ENCODE peak calls at places on chromosomes 13 and 19, in nine cellular contexts. One of them, this sample, is unnamed.

GRCh38 chr13:113426591-113426986 is 26.7 kb downstream of the ADPRHL1 start:
- DNase-seq in tibial nerve: no peak
- DNase-seq in fibroblast of pulmonary artery: no peak
- DNase-seq in pancreas: no peak
- DNase-seq in cardiac muscle cell: no peak
- DNase-seq in HFFc6: no peak
- DNase-seq in neural progenitor cell: peak
- DNase-seq in AG04450: no peak
- DNase-seq in breast epithelium: no peak
- DNase-seq in this sample: no peak

GRCh38 chr13:46756977-46757376 is 40.0 kb downstream of the ESD start:
- DNase-seq in tibial nerve: no peak
- DNase-seq in fibroblast of pulmonary artery: peak
- DNase-seq in pancreas: no peak
- DNase-seq in cardiac muscle cell: peak
- DNase-seq in HFFc6: peak
- DNase-seq in neural progenitor cell: no peak
- DNase-seq in AG04450: no peak
- DNase-seq in breast epithelium: no peak
- DNase-seq in this sample: no peak

GRCh38 chr19:44624840-44625354 is 11.5 kb downstream of the IGSF23 start:
- DNase-seq in tibial nerve: no peak
- DNase-seq in fibroblast of pulmonary artery: no peak
- DNase-seq in pancreas: no peak
- DNase-seq in cardiac muscle cell: no peak
- DNase-seq in HFFc6: no peak
- DNase-seq in neural progenitor cell: no peak
- DNase-seq in AG04450: no peak
- DNase-seq in breast epithelium: no peak
- DNase-seq in this sample: no peak

GRCh38 chr19:34666958-34667265 is 10.0 kb downstream of the SCGB2B2 start:
- DNase-seq in tibial nerve: no peak
- DNase-seq in fibroblast of pulmonary artery: no peak
- DNase-seq in pancreas: no peak
- DNase-seq in cardiac muscle cell: no peak
- DNase-seq in HFFc6: no peak
- DNase-seq in neural progenitor cell: no peak
- DNase-seq in AG04450: no peak
- DNase-seq in breast epithelium: no peak
- DNase-seq in this sample: no peak

GRCh38 chr13:41418027-41418426 is 39.3 kb upstream of the RGCC start:
- DNase-seq in tibial nerve: no peak
- DNase-seq in fibroblast of pulmonary artery: peak
- DNase-seq in pancreas: no peak
- DNase-seq in cardiac muscle cell: peak
- DNase-seq in HFFc6: no peak
- DNase-seq in neural progenitor cell: no peak
- DNase-seq in AG04450: peak
- DNase-seq in breast epithelium: no peak
- DNase-seq in this sample: no peak

GRCh38 chr19:6381030-6381750 is 5.5 kb upstream of the PSPN start:
- DNase-seq in tibial nerve: no peak
- DNase-seq in fibroblast of pulmonary artery: no peak
- DNase-seq in pancreas: no peak
- DNase-seq in cardiac muscle cell: no peak
- DNase-seq in HFFc6: no peak
- DNase-seq in neural progenitor cell: no peak
- DNase-seq in AG04450: no peak
- DNase-seq in breast epithelium: no peak
- DNase-seq in this sample: no peak

GRCh38 chr19:32750441-32751055 is 31.0 kb downstream of the TDRD12 start:
- DNase-seq in tibial nerve: no peak
- DNase-seq in fibroblast of pulmonary artery: no peak
- DNase-seq in pancreas: no peak
- DNase-seq in cardiac muscle cell: peak
- DNase-seq in HFFc6: no peak
- DNase-seq in neural progenitor cell: no peak
- DNase-seq in AG04450: no peak
- DNase-seq in breast epithelium: no peak
- DNase-seq in this sample: no peak

GRCh38 chr19:29813665-29814064 is 1.9 kb downstream of the CCNE1 start:
- DNase-seq in tibial nerve: no peak
- DNase-seq in fibroblast of pulmonary artery: no peak
- DNase-seq in pancreas: no peak
- DNase-seq in cardiac muscle cell: no peak
- DNase-seq in HFFc6: no peak
- DNase-seq in neural progenitor cell: no peak
- DNase-seq in AG04450: no peak
- DNase-seq in breast epithelium: no peak
- DNase-seq in this sample: no peak

GRCh38 chr19:47389150-47389556 is 30.2 kb downstream of the MEIS3 start:
- DNase-seq in tibial nerve: no peak
- DNase-seq in fibroblast of pulmonary artery: peak
- DNase-seq in pancreas: no peak
- DNase-seq in cardiac muscle cell: peak
- DNase-seq in HFFc6: no peak
- DNase-seq in neural progenitor cell: no peak
- DNase-seq in AG04450: no peak
- DNase-seq in breast epithelium: no peak
- DNase-seq in this sample: no peak

GRCh38 chr19:30556230-30556711 is 184.1 kb downstream of the ZNF536 start:
- DNase-seq in tibial nerve: no peak
- DNase-seq in fibroblast of pulmonary artery: no peak
- DNase-seq in pancreas: no peak
- DNase-seq in cardiac muscle cell: no peak
- DNase-seq in HFFc6: no peak
- DNase-seq in neural progenitor cell: peak
- DNase-seq in AG04450: no peak
- DNase-seq in breast epithelium: no peak
- DNase-seq in this sample: no peak

GRCh38 chr19:53707278-53707677 is 75.5 kb downstream of the DPRX start:
- DNase-seq in tibial nerve: no peak
- DNase-seq in fibroblast of pulmonary artery: no peak
- DNase-seq in pancreas: no peak
- DNase-seq in cardiac muscle cell: no peak
- DNase-seq in HFFc6: no peak
- DNase-seq in neural progenitor cell: no peak
- DNase-seq in AG04450: no peak
- DNase-seq in breast epithelium: no peak
- DNase-seq in this sample: no peak
- TF ChIP-seq CTCF in tibial nerve: no peak
- TF ChIP-seq CTCF in fibroblast of pulmonary artery: no peak
- TF ChIP-seq CTCF in pancreas: no peak
- TF ChIP-seq CTCF in cardiac muscle cell: no peak
- TF ChIP-seq CTCF in HFFc6: no peak
- TF ChIP-seq CTCF in neural progenitor cell: peak
- TF ChIP-seq CTCF in AG04450: no peak
- TF ChIP-seq CTCF in breast epithelium: no peak
- TF ChIP-seq CTCF in this sample: no peak

GRCh38 chr13:96229356-96229755 is 139.4 kb downstream of the HS6ST3 start:
- DNase-seq in tibial nerve: no peak
- DNase-seq in fibroblast of pulmonary artery: peak
- DNase-seq in pancreas: no peak
- DNase-seq in cardiac muscle cell: peak
- DNase-seq in HFFc6: no peak
- DNase-seq in neural progenitor cell: peak
- DNase-seq in AG04450: no peak
- DNase-seq in breast epithelium: no peak
- DNase-seq in this sample: no peak
- TF ChIP-seq CTCF in tibial nerve: no peak
- TF ChIP-seq CTCF in fibroblast of pulmonary artery: peak
- TF ChIP-seq CTCF in pancreas: peak
- TF ChIP-seq CTCF in cardiac muscle cell: peak
- TF ChIP-seq CTCF in HFFc6: peak
- TF ChIP-seq CTCF in neural progenitor cell: peak
- TF ChIP-seq CTCF in AG04450: no peak
- TF ChIP-seq CTCF in breast epithelium: no peak
- TF ChIP-seq CTCF in this sample: peak

GRCh38 chr13:51047434-51048165 is 63.5 kb downstream of the C13orf42 start:
- DNase-seq in tibial nerve: no peak
- DNase-seq in fibroblast of pulmonary artery: no peak
- DNase-seq in pancreas: no peak
- DNase-seq in cardiac muscle cell: no peak
- DNase-seq in HFFc6: no peak
- DNase-seq in neural progenitor cell: no peak
- DNase-seq in AG04450: no peak
- DNase-seq in breast epithelium: no peak
- DNase-seq in this sample: no peak
- TF ChIP-seq CTCF in tibial nerve: no peak
- TF ChIP-seq CTCF in fibroblast of pulmonary artery: no peak
- TF ChIP-seq CTCF in pancreas: no peak
- TF ChIP-seq CTCF in cardiac muscle cell: no peak
- TF ChIP-seq CTCF in HFFc6: no peak
- TF ChIP-seq CTCF in neural progenitor cell: no peak
- TF ChIP-seq CTCF in AG04450: no peak
- TF ChIP-seq CTCF in breast epithelium: no peak
- TF ChIP-seq CTCF in this sample: no peak

GRCh38 chr13:44573790-44574465 is 2.2 kb downstream of the TSC22D1 start:
- DNase-seq in tibial nerve: no peak
- DNase-seq in fibroblast of pulmonary artery: peak
- DNase-seq in pancreas: peak
- DNase-seq in cardiac muscle cell: peak
- DNase-seq in HFFc6: peak
- DNase-seq in neural progenitor cell: peak
- DNase-seq in AG04450: no peak
- DNase-seq in breast epithelium: no peak
- DNase-seq in this sample: no peak
- TF ChIP-seq CTCF in tibial nerve: no peak
- TF ChIP-seq CTCF in fibroblast of pulmonary artery: peak
- TF ChIP-seq CTCF in pancreas: no peak
- TF ChIP-seq CTCF in cardiac muscle cell: peak
- TF ChIP-seq CTCF in HFFc6: peak
- TF ChIP-seq CTCF in neural progenitor cell: peak
- TF ChIP-seq CTCF in AG04450: peak
- TF ChIP-seq CTCF in breast epithelium: peak
- TF ChIP-seq CTCF in this sample: peak

GRCh38 chr19:23597661-23598060 is 89.4 kb downstream of the ZNF675 start:
- DNase-seq in tibial nerve: no peak
- DNase-seq in fibroblast of pulmonary artery: no peak
- DNase-seq in pancreas: no peak
- DNase-seq in cardiac muscle cell: no peak
- DNase-seq in HFFc6: no peak
- DNase-seq in neural progenitor cell: no peak
- DNase-seq in AG04450: no peak
- DNase-seq in breast epithelium: no peak
- DNase-seq in this sample: no peak
- TF ChIP-seq CTCF in tibial nerve: no peak
- TF ChIP-seq CTCF in fibroblast of pulmonary artery: no peak
- TF ChIP-seq CTCF in pancreas: no peak
- TF ChIP-seq CTCF in cardiac muscle cell: no peak
- TF ChIP-seq CTCF in HFFc6: no peak
- TF ChIP-seq CTCF in neural progenitor cell: no peak
- TF ChIP-seq CTCF in AG04450: no peak
- TF ChIP-seq CTCF in breast epithelium: no peak
- TF ChIP-seq CTCF in this sample: no peak

GRCh38 chr19:16391301-16392055 is 66.9 kb downstream of the KLF2 start:
- DNase-seq in tibial nerve: no peak
- DNase-seq in fibroblast of pulmonary artery: no peak
- DNase-seq in pancreas: no peak
- DNase-seq in cardiac muscle cell: no peak
- DNase-seq in HFFc6: no peak
- DNase-seq in neural progenitor cell: no peak
- DNase-seq in AG04450: no peak
- DNase-seq in breast epithelium: no peak
- DNase-seq in this sample: no peak
- TF ChIP-seq CTCF in tibial nerve: no peak
- TF ChIP-seq CTCF in fibroblast of pulmonary artery: no peak
- TF ChIP-seq CTCF in pancreas: no peak
- TF ChIP-seq CTCF in cardiac muscle cell: no peak
- TF ChIP-seq CTCF in HFFc6: no peak
- TF ChIP-seq CTCF in neural progenitor cell: no peak
- TF ChIP-seq CTCF in AG04450: no peak
- TF ChIP-seq CTCF in breast epithelium: no peak
- TF ChIP-seq CTCF in this sample: no peak

GRCh38 chr19:2627319-2627829 is 75.1 kb downstream of the GNG7 start:
- DNase-seq in tibial nerve: peak
- DNase-seq in fibroblast of pulmonary artery: peak
- DNase-seq in pancreas: peak
- DNase-seq in cardiac muscle cell: peak
- DNase-seq in HFFc6: peak
- DNase-seq in neural progenitor cell: no peak
- DNase-seq in AG04450: peak
- DNase-seq in breast epithelium: peak
- DNase-seq in this sample: no peak

GRCh38 chr19:2625434-2625833 is 77.1 kb downstream of the GNG7 start:
- DNase-seq in tibial nerve: peak
- DNase-seq in fibroblast of pulmonary artery: no peak
- DNase-seq in pancreas: no peak
- DNase-seq in cardiac muscle cell: no peak
- DNase-seq in HFFc6: no peak
- DNase-seq in neural progenitor cell: no peak
- DNase-seq in AG04450: no peak
- DNase-seq in breast epithelium: no peak
- DNase-seq in this sample: no peak

GRCh38 chr19:2623743-2624142 is 78.8 kb downstream of the GNG7 start:
- DNase-seq in tibial nerve: no peak
- DNase-seq in fibroblast of pulmonary artery: no peak
- DNase-seq in pancreas: no peak
- DNase-seq in cardiac muscle cell: no peak
- DNase-seq in HFFc6: no peak
- DNase-seq in neural progenitor cell: no peak
- DNase-seq in AG04450: no peak
- DNase-seq in breast epithelium: no peak
- DNase-seq in this sample: no peak

GRCh38 chr19:2627855-2628254 is 74.6 kb downstream of the GNG7 start:
- DNase-seq in tibial nerve: no peak
- DNase-seq in fibroblast of pulmonary artery: no peak
- DNase-seq in pancreas: no peak
- DNase-seq in cardiac muscle cell: no peak
- DNase-seq in HFFc6: peak
- DNase-seq in neural progenitor cell: no peak
- DNase-seq in AG04450: no peak
- DNase-seq in breast epithelium: no peak
- DNase-seq in this sample: no peak

GRCh38 chr19:2624537-2625091 is 77.9 kb downstream of the GNG7 start:
- DNase-seq in tibial nerve: no peak
- DNase-seq in fibroblast of pulmonary artery: no peak
- DNase-seq in pancreas: peak
- DNase-seq in cardiac muscle cell: no peak
- DNase-seq in HFFc6: no peak
- DNase-seq in neural progenitor cell: peak
- DNase-seq in AG04450: no peak
- DNase-seq in breast epithelium: no peak
- DNase-seq in this sample: no peak
- TF ChIP-seq CTCF in tibial nerve: no peak
- TF ChIP-seq CTCF in fibroblast of pulmonary artery: no peak
- TF ChIP-seq CTCF in pancreas: no peak
- TF ChIP-seq CTCF in cardiac muscle cell: no peak
- TF ChIP-seq CTCF in HFFc6: no peak
- TF ChIP-seq CTCF in neural progenitor cell: peak
- TF ChIP-seq CTCF in AG04450: no peak
- TF ChIP-seq CTCF in breast epithelium: no peak
- TF ChIP-seq CTCF in this sample: no peak

This sample was measured in mesothelial cell of epicardium.